ENCODE peak calls at places on chromosomes 1 and 21, in ten cellular contexts. L is heart left ventricle; I is CD8-positive, alpha-beta T cell; Z is GM12865; D is activated B cell treated with CpG ODN at 0.5 μM for 24 hours; Q is RWPE2; S is choroid plexus epithelial cell; F is HFF-Myc; B is HCT116; V is GM12864. N is an unnamed sample.

GRCh38 chr1:10679521-10680220 is 116.8 kb downstream of the CASZ1 start:
- DNase-seq in L (no peak), I (no peak), Z (peak; percentile 23), D (no peak), Q (no peak), S (peak; percentile 69), F (peak; percentile 16), B (peak; percentile 65), V (no peak), N (peak; percentile 68)

GRCh38 chr1:212607206-212607923 is 1.2 kb upstream of the ATF3 start:
- DNase-seq in L (peak; percentile 66), I (peak; percentile 18), Z (peak; percentile 80), D (peak; percentile 37), Q (no peak), S (no peak), F (no peak), B (no peak), V (no peak), N (peak; percentile 46)

GRCh38 chr1:112614460-112615065 is 4.4 kb downstream of the ST7L start:
- DNase-seq in L (no peak), I (no peak), Z (peak; percentile 37), D (no peak), Q (no peak), S (peak; percentile 82), F (no peak), B (no peak), V (no peak), N (no peak)

GRCh38 chr1:39387452-39387851 is 104.0 kb upstream of the BMP8A start:
- DNase-seq in L (no peak), I (no peak), Z (no peak), D (no peak), Q (peak; percentile 56), S (peak; percentile 88), F (peak; percentile 59), B (peak; percentile 83), V (no peak), N (no peak)

GRCh38 chr1:197519741-197520334 is 251.8 kb downstream of the CRB1 start:
- DNase-seq in L (no peak), I (no peak), Z (peak; percentile 6), D (no peak), Q (no peak), S (peak; percentile 49), F (no peak), B (peak; percentile 4), V (no peak), N (no peak)

GRCh38 chr1:84344286-84344685 is 42.8 kb downstream of the SAMD13 start:
- DNase-seq in L (no peak), I (no peak), Z (no peak), D (no peak), Q (no peak), S (peak; percentile 64), F (no peak), B (no peak), V (no peak), N (no peak)

GRCh38 chr1:71049951-71050598 is 2.5 kb upstream of the PTGER3 start:
- DNase-seq in L (no peak), I (peak; percentile 14), Z (peak; percentile 67), D (no peak), Q (no peak), S (peak; percentile 88), F (peak; percentile 63), B (peak; percentile 61), V (peak; percentile 21), N (no peak)

GRCh38 chr1:34763142-34763781 is 3.7 kb downstream of the GJB4 start:
- DNase-seq in L (no peak), I (no peak), Z (no peak), D (no peak), Q (no peak), S (peak; percentile 13), F (no peak), B (peak; percentile 94), V (no peak), N (no peak)

GRCh38 chr1:204241050-204241449 is 27.3 kb upstream of the GOLT1A start:
- DNase-seq in L (no peak), I (no peak), Z (no peak), D (no peak), Q (no peak), S (no peak), F (no peak), B (no peak), V (no peak), N (no peak)

GRCh38 chr21:37338671-37339526 is 27.7 kb upstream of the DYRK1A start:
- DNase-seq in L (peak; percentile 62), I (no peak), Z (no peak), D (no peak), Q (peak; percentile 88), S (peak; percentile 89), F (peak; percentile 75), B (peak; percentile 61), V (no peak), N (peak; percentile 25)

GRCh38 chr1:156865865-156866678 is 5.4 kb downstream of the NTRK1 start:
- DNase-seq in L (no peak), I (no peak), Z (no peak), D (no peak), Q (no peak), S (no peak), F (no peak), B (no peak), V (no peak), N (no peak)

GRCh38 chr1:156869455-156869854 is 8.8 kb downstream of the NTRK1 start:
- DNase-seq in L (no peak), I (no peak), Z (no peak), D (no peak), Q (no peak), S (no peak), F (no peak), B (no peak), V (no peak), N (no peak)

GRCh38 chr1:156866679-156867015 is 6.0 kb downstream of the NTRK1 start:
- DNase-seq in L (no peak), I (no peak), Z (no peak), D (no peak), Q (no peak), S (no peak), F (no peak), B (no peak), V (no peak), N (no peak)

GRCh38 chr1:156870734-156871133 is 10.1 kb downstream of the NTRK1 start:
- DNase-seq in L (no peak), I (no peak), Z (no peak), D (no peak), Q (no peak), S (peak; percentile 85), F (peak; percentile 50), B (no peak), V (no peak), N (no peak)

DNA sequence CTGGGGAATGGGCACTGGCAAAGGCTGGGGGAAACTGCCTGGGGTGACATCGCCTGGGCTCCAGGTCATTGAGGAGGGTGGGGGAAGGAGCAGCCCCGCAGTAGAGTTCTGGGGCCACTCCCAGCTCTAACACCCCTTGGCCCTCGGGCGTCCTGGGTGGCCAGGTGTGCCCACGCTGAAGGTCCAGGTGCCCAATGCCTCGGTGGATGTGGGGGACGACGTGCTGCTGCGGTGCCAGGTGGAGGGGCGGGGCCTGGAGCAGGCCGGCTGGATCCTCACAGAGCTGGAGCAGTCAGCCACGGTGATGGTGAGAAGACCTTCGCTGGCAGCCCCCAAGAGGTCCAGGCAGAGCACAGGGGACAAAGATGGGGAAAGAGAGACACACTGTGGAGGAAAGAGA is 7.7 kb downstream of the NTRK1 start:
- DNase-seq in L (no peak), I (no peak), Z (no peak), D (no peak), Q (no peak), S (no peak), F (no peak), B (no peak), V (no peak), N (no peak)
- TF ChIP-seq CTCF in L (no peak), I (no peak), Z (no peak), D (no peak), Q (no peak), S (no peak), F (no peak), B (no peak), V (no peak), N (no peak)

GRCh38 chr1:216114180-216114579 is 309.1 kb downstream of the USH2A start:
- DNase-seq in L (no peak), I (no peak), Z (no peak), D (no peak), Q (no peak), S (no peak), F (no peak), B (no peak), V (no peak), N (no peak)

GRCh38 chr1:216124382-216124781 is 298.9 kb downstream of the USH2A start:
- DNase-seq in L (no peak), I (no peak), Z (no peak), D (no peak), Q (no peak), S (no peak), F (no peak), B (no peak), V (no peak), N (no peak)

GRCh38 chr1:216119600-216119999 is 303.6 kb downstream of the USH2A start:
- DNase-seq in L (no peak), I (no peak), Z (peak; percentile 33), D (no peak), Q (no peak), S (peak; percentile 61), F (peak; percentile 20), B (peak; percentile 1), V (peak; percentile 1), N (no peak)
- TF ChIP-seq CTCF in L (no peak), I (no peak), Z (peak; percentile 35), D (no peak), Q (peak; percentile 43), S (peak; percentile 70), F (peak; percentile 50), B (peak; percentile 49), V (peak; percentile 48), N (no peak)

GRCh38 chr1:60425528-60425927 is 352.0 kb upstream of the C1orf87 start:
- DNase-seq in L (no peak), I (no peak), Z (peak; percentile 1), D (no peak), Q (no peak), S (peak; percentile 56), F (peak; percentile 0), B (peak; percentile 10), V (no peak), N (no peak)
- TF ChIP-seq CTCF in L (peak; percentile 18), I (no peak), Z (peak; percentile 38), D (no peak), Q (peak; percentile 45), S (peak; percentile 73), F (peak; percentile 46), B (peak; percentile 57), V (peak; percentile 62), N (no peak)

DNA sequence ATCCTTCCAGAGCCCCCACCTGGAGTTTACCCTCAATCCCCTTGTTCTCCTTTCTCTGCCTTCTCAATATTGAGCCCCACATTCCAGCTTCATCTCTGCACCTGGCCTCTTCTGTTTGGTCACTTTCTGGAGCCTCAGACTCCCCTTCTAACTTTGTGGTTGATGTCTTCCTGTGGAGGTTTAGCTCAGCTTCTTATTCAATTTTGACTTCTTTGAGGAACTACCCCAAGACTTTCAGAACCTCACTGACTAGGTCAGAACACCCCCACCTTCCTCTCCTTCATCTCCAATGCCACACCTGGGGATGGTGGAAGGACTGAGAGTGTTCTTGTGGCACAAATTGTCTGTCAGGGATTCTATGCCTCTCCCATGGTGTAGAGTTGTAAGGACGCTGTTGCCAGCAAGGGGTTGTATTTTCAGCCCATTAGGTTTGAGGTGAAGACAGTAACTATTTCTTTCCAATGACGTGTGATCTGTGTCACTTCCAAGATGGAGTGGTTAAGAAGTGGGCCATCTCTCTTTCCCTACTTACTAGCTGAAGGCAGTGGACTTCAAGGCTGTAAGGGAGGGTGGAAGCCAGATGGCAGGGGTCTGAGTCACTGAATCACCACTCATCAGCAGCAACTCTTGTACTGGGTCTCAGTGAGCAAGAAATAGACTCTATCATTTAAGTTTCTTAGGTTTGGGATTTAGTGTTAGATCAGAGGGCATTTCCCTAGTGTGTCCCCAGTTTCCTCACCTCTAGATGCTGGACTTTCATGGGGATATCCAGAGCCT is 80.6 kb downstream of the PAPPA2 start:
- DNase-seq in L (no peak), I (no peak), Z (no peak), D (no peak), Q (no peak), S (no peak), F (no peak), B (no peak), V (no peak), N (no peak)
- TF ChIP-seq CTCF in L (no peak), I (no peak), Z (no peak), D (no peak), Q (no peak), S (no peak), F (no peak), B (no peak), V (no peak), N (no peak)

N was measured in mesothelial cell of epicardium.